ENCODE peak calls at places on chromosomes 11 and 22, in seven cellular contexts. One of them, this sample, is unnamed.

GRCh38 chr11:12017865-12018453 is 9.5 kb upstream of the DKK3 start:
- DNase-seq in hepatocyte: no peak
- DNase-seq in HCT116: no peak
- DNase-seq in GM23338: no peak
- DNase-seq in OCI-LY7: no peak
- DNase-seq in K562: peak; percentile 25
- DNase-seq in GM23248: peak; percentile 45
- DNase-seq in this sample: no peak

GRCh38 chr22:46433318-46433717 is 97.8 kb downstream of the TRMU start:
- DNase-seq in hepatocyte: no peak
- DNase-seq in HCT116: no peak
- DNase-seq in GM23338: no peak
- DNase-seq in OCI-LY7: peak; percentile 59
- DNase-seq in K562: no peak
- DNase-seq in GM23248: no peak
- DNase-seq in this sample: no peak

GRCh38 chr22:26038365-26038764 is 130.9 kb upstream of the SEZ6L start:
- DNase-seq in hepatocyte: peak; percentile 56
- DNase-seq in HCT116: no peak
- DNase-seq in GM23338: peak; percentile 30
- DNase-seq in OCI-LY7: no peak
- DNase-seq in K562: no peak
- DNase-seq in GM23248: no peak
- DNase-seq in this sample: no peak

GRCh38 chr22:23418159-23418788 is 161.8 kb downstream of the IGLL1 start:
- DNase-seq in hepatocyte: no peak
- DNase-seq in HCT116: no peak
- DNase-seq in GM23338: no peak
- DNase-seq in OCI-LY7: no peak
- DNase-seq in K562: no peak
- DNase-seq in GM23248: no peak
- DNase-seq in this sample: no peak

GRCh38 chr11:77038029-77038824 is 4.0 kb downstream of the B3GNT6 start:
- DNase-seq in hepatocyte: no peak
- DNase-seq in HCT116: no peak
- DNase-seq in GM23338: no peak
- DNase-seq in OCI-LY7: no peak
- DNase-seq in K562: no peak
- DNase-seq in GM23248: no peak
- DNase-seq in this sample: peak; percentile 43

GRCh38 chr11:128509990-128510389 is 77.4 kb downstream of the ETS1 start:
- DNase-seq in hepatocyte: no peak
- DNase-seq in HCT116: no peak
- DNase-seq in GM23338: no peak
- DNase-seq in OCI-LY7: no peak
- DNase-seq in K562: no peak
- DNase-seq in GM23248: peak; percentile 68
- DNase-seq in this sample: peak; percentile 45

GRCh38 chr11:133955091-133955846 is 1.5 kb downstream of the IGSF9B start:
- DNase-seq in hepatocyte: no peak
- DNase-seq in HCT116: no peak
- DNase-seq in GM23338: peak; percentile 62
- DNase-seq in OCI-LY7: no peak
- DNase-seq in K562: no peak
- DNase-seq in GM23248: peak; percentile 22
- DNase-seq in this sample: no peak

GRCh38 chr22:42632096-42632495 is 8.3 kb downstream of the ATP5MGL start:
- DNase-seq in hepatocyte: no peak
- DNase-seq in HCT116: no peak
- DNase-seq in GM23338: peak; percentile 58
- DNase-seq in OCI-LY7: no peak
- DNase-seq in K562: no peak
- DNase-seq in GM23248: peak; percentile 65
- DNase-seq in this sample: no peak

GRCh38 chr11:18144243-18144642 is 11.9 kb downstream of the MRGPRX3 start:
- DNase-seq in hepatocyte: no peak
- DNase-seq in HCT116: no peak
- DNase-seq in GM23338: no peak
- DNase-seq in OCI-LY7: no peak
- DNase-seq in K562: no peak
- DNase-seq in GM23248: peak; percentile 25
- DNase-seq in this sample: no peak

GRCh38 chr11:11701070-11701469 is 79.3 kb upstream of the GALNT18 start:
- DNase-seq in hepatocyte: no peak
- DNase-seq in HCT116: peak; percentile 38
- DNase-seq in GM23338: no peak
- DNase-seq in OCI-LY7: no peak
- DNase-seq in K562: no peak
- DNase-seq in GM23248: peak; percentile 85
- DNase-seq in this sample: peak; percentile 3

GRCh38 chr22:25623310-25623734 is 58.8 kb downstream of the GRK3 start:
- DNase-seq in hepatocyte: no peak
- DNase-seq in HCT116: no peak
- DNase-seq in GM23338: no peak
- DNase-seq in OCI-LY7: peak; percentile 2
- DNase-seq in K562: no peak
- DNase-seq in GM23248: no peak
- DNase-seq in this sample: no peak

GRCh38 chr11:119262668-119263351 is 54.1 kb downstream of the MCAM start:
- DNase-seq in hepatocyte: no peak
- DNase-seq in HCT116: no peak
- DNase-seq in GM23338: no peak
- DNase-seq in OCI-LY7: no peak
- DNase-seq in K562: no peak
- DNase-seq in GM23248: peak; percentile 75
- DNase-seq in this sample: peak; percentile 28

GRCh38 chr11:10454902-10455631 is at the start of gene AMPD3:
- DNase-seq in hepatocyte: peak; percentile 81
- DNase-seq in HCT116: peak; percentile 85
- DNase-seq in GM23338: peak; percentile 24
- DNase-seq in OCI-LY7: peak; percentile 56
- DNase-seq in K562: peak; percentile 65
- DNase-seq in GM23248: peak; percentile 97
- DNase-seq in this sample: peak; percentile 93
- H3K4me1 ChIP-seq in hepatocyte: peaks cover 14% of the 10 kb centered on the region
- H3K4me1 ChIP-seq in HCT116: peaks cover 69% of the 10 kb centered on the region
- H3K4me1 ChIP-seq in GM23338: peaks cover 12% of the 10 kb centered on the region
- H3K4me1 ChIP-seq in OCI-LY7: peaks cover 65% of the 10 kb centered on the region
- H3K4me1 ChIP-seq in K562: peaks cover 32% of the 10 kb centered on the region
- H3K4me1 ChIP-seq in GM23248: peaks cover 19% of the 10 kb centered on the region
- H3K4me1 ChIP-seq in this sample: peaks cover 16% of the 10 kb centered on the region

GRCh38 chr22:41407433-41407832 is 25.7 kb downstream of the TEF start:
- DNase-seq in hepatocyte: no peak
- DNase-seq in HCT116: no peak
- DNase-seq in GM23338: no peak
- DNase-seq in OCI-LY7: no peak
- DNase-seq in K562: no peak
- DNase-seq in GM23248: no peak
- DNase-seq in this sample: no peak

GRCh38 chr22:41408665-41409064 is 26.9 kb downstream of the TEF start:
- DNase-seq in hepatocyte: no peak
- DNase-seq in HCT116: no peak
- DNase-seq in GM23338: no peak
- DNase-seq in OCI-LY7: no peak
- DNase-seq in K562: no peak
- DNase-seq in GM23248: no peak
- DNase-seq in this sample: no peak

GRCh38 chr22:41415554-41415953 is 31.0 kb downstream of the TOB2 start:
- DNase-seq in hepatocyte: no peak
- DNase-seq in HCT116: no peak
- DNase-seq in GM23338: no peak
- DNase-seq in OCI-LY7: no peak
- DNase-seq in K562: no peak
- DNase-seq in GM23248: no peak
- DNase-seq in this sample: no peak

GRCh38 chr22:41410311-41410751 is 28.6 kb downstream of the TEF start:
- DNase-seq in hepatocyte: no peak
- DNase-seq in HCT116: no peak
- DNase-seq in GM23338: no peak
- DNase-seq in OCI-LY7: no peak
- DNase-seq in K562: no peak
- DNase-seq in GM23248: no peak
- DNase-seq in this sample: no peak

GRCh38 chr22:41411021-41411851 is 29.5 kb downstream of the TEF start:
- DNase-seq in hepatocyte: no peak
- DNase-seq in HCT116: no peak
- DNase-seq in GM23338: no peak
- DNase-seq in OCI-LY7: no peak
- DNase-seq in K562: no peak
- DNase-seq in GM23248: peak; percentile 14
- DNase-seq in this sample: no peak
- H3K27ac ChIP-seq in hepatocyte: no peak overlapping the region
- H3K27ac ChIP-seq in HCT116: peak overlapping the region; percentile 8
- H3K27ac ChIP-seq in GM23338: no peak overlapping the region
- H3K27ac ChIP-seq in OCI-LY7: peak overlapping the region; percentile 85
- H3K27ac ChIP-seq in K562: no peak overlapping the region
- H3K27ac ChIP-seq in GM23248: no peak overlapping the region
- H3K27ac ChIP-seq in this sample: no peak overlapping the region

DNA sequence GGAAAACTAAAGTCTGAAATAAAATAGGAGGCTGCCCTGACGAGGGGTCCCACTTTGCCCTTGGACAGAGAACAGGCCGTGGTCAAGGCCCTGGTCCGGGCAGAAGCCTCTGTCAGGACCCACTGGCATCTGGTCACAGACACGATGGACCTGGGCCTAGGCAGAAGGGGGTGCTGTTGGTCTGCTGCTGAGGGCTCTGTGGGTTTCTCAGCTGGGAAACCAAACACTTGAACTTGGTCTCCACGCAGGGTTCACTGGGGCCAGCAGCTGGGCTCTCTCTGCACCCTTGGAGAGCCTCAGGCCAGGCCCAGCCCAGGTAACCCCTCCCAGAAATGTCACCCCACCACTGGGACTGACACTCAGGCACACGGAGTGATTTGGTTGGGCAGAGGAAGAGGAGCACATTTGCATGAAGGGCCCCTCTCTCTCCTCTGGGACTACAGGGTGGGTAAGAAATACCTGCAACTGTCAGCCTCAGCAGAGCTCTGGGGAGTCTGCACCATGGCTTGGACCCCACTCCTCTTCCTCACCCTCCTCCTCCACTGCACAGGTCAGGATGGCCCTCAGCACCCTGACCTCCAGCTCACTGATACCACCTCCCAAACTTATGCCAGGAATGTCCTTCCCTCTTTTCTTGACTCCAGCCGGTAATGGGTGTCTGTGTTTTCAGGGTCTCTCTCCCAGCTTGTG is 48.1 kb upstream of the TOP3B start:
- DNase-seq in hepatocyte: peak; percentile 60
- DNase-seq in HCT116: no peak
- DNase-seq in GM23338: peak; percentile 47
- DNase-seq in OCI-LY7: peak; percentile 96
- DNase-seq in K562: peak; percentile 73
- DNase-seq in GM23248: no peak
- DNase-seq in this sample: peak; percentile 21
- H2AFZ ChIP-seq in hepatocyte: no peak overlapping the region
- H2AFZ ChIP-seq in HCT116: no peak overlapping the region
- H2AFZ ChIP-seq in GM23338: peak overlapping the region; percentile 81
- H2AFZ ChIP-seq in OCI-LY7: no peak overlapping the region
- H2AFZ ChIP-seq in K562: peak overlapping the region; percentile 58
- H2AFZ ChIP-seq in GM23248: no peak overlapping the region
- H2AFZ ChIP-seq in this sample: no peak overlapping the region

GRCh38 chr11:94128746-94129504 is at the start of gene PANX1:
- DNase-seq in hepatocyte: peak; percentile 94
- DNase-seq in HCT116: peak; percentile 54
- DNase-seq in GM23338: peak; percentile 93
- DNase-seq in OCI-LY7: peak; percentile 88
- DNase-seq in K562: peak; percentile 78
- DNase-seq in GM23248: peak; percentile 92
- DNase-seq in this sample: peak; percentile 75

GRCh38 chr11:94129505-94130335 is 1.1 kb downstream of the PANX1 start:
- DNase-seq in hepatocyte: peak; percentile 30
- DNase-seq in HCT116: peak; percentile 56
- DNase-seq in GM23338: no peak
- DNase-seq in OCI-LY7: peak; percentile 50
- DNase-seq in K562: no peak
- DNase-seq in GM23248: peak; percentile 43
- DNase-seq in this sample: peak; percentile 54

GRCh38 chr11:94131363-94132115 is 2.9 kb downstream of the PANX1 start:
- DNase-seq in hepatocyte: peak; percentile 39
- DNase-seq in HCT116: no peak
- DNase-seq in GM23338: no peak
- DNase-seq in OCI-LY7: no peak
- DNase-seq in K562: no peak
- DNase-seq in GM23248: peak; percentile 43
- DNase-seq in this sample: peak; percentile 56

GRCh38 chr11:94132152-94132558 is 3.5 kb downstream of the PANX1 start:
- DNase-seq in hepatocyte: peak; percentile 71
- DNase-seq in HCT116: no peak
- DNase-seq in GM23338: no peak
- DNase-seq in OCI-LY7: no peak
- DNase-seq in K562: no peak
- DNase-seq in GM23248: peak; percentile 94
- DNase-seq in this sample: peak; percentile 91

GRCh38 chr11:94130589-94131362 is 2.1 kb downstream of the PANX1 start:
- DNase-seq in hepatocyte: peak; percentile 49
- DNase-seq in HCT116: no peak
- DNase-seq in GM23338: no peak
- DNase-seq in OCI-LY7: no peak
- DNase-seq in K562: no peak
- DNase-seq in GM23248: peak; percentile 96
- DNase-seq in this sample: peak; percentile 94
- H3K4me1 ChIP-seq in hepatocyte: peaks cover 43% of the 10 kb centered on the region
- H3K4me1 ChIP-seq in HCT116: peaks cover 67% of the 10 kb centered on the region
- H3K4me1 ChIP-seq in GM23338: peaks cover 67% of the 10 kb centered on the region
- H3K4me1 ChIP-seq in OCI-LY7: peaks cover 32% of the 10 kb centered on the region
- H3K4me1 ChIP-seq in K562: peaks cover 40% of the 10 kb centered on the region
- H3K4me1 ChIP-seq in GM23248: peaks cover 52% of the 10 kb centered on the region
- H3K4me1 ChIP-seq in this sample: peaks cover 27% of the 10 kb centered on the region